ENCODE peak calls at places on chromosome 3, in seven cellular contexts. T is stimulated activated CD4-positive, alpha-beta T cell treated with anti-CD3 and anti-CD28 coated beads, Interleukin-12 subunit alpha, Interleukin-12 subunit beta, amount 100 ng/mL, for 24 hours; Q is AG09319; S is COLO829; F is NCI-H2081; P is SK-N-DZ; G is central memory CD8-positive, alpha-beta T cell. A is an unnamed sample.

GRCh38 chr3:139204756-139205155 is 139.1 kb upstream of the MRPS22 start:
- DNase-seq in Q (no peak), G (no peak), F (no peak), S (no peak), T (no peak), P (no peak), A (no peak)

GRCh38 chr3:183259087-183259486 is 6.0 kb downstream of the B3GNT5 start:
- DNase-seq in S (peak), Q (no peak), F (no peak), P (no peak), T (no peak), G (no peak), A (no peak)

GRCh38 chr3:196969001-196969659 is 497 bp upstream of the PIGZ start:
- DNase-seq in F (peak), Q (no peak), T (peak), P (no peak), G (no peak), S (no peak), A (no peak)

GRCh38 chr3:101950985-101951733 is 101.8 kb downstream of the NFKBIZ start:
- DNase-seq in Q (no peak), G (no peak), T (no peak), S (peak), F (no peak), P (no peak), A (no peak)

GRCh38 chr3:52790337-52790736 is 4.3 kb upstream of the ITIH3 start:
- DNase-seq in F (no peak), Q (no peak), S (no peak), T (no peak), P (no peak), G (no peak), A (no peak)

GRCh38 chr3:49028673-49029562 is at the start of gene IMPDH2:
- DNase-seq in P (peak), Q (peak), G (peak), T (peak), F (peak), S (peak), A (peak)

GRCh38 chr3:56914646-56915045 is 112.9 kb upstream of the ARHGEF3 start:
- DNase-seq in Q (no peak), S (no peak), G (no peak), T (no peak), P (no peak), F (no peak), A (no peak)

GRCh38 chr3:52685285-52685704 is 418 bp downstream of the PBRM1 start:
- DNase-seq in P (peak), F (peak), Q (no peak), G (peak), T (peak), S (peak), A (peak)

GRCh38 chr3:139120336-139120971 is 75.8 kb upstream of the PRR23C start:
- DNase-seq in T (no peak), S (no peak), G (no peak), F (no peak), P (no peak), Q (peak), A (no peak)

GRCh38 chr3:43505351-43505750 is 116.5 kb downstream of the ANO10 start:
- DNase-seq in S (no peak), T (no peak), G (no peak), F (no peak), Q (no peak), P (no peak), A (no peak)

GRCh38 chr3:100525753-100526612 is 33.6 kb downstream of the TMEM45A start:
- DNase-seq in S (peak), G (no peak), P (no peak), Q (no peak), F (peak), T (no peak), A (no peak)

A was measured in NCI-H748 treated with DMSO at 0.1 percent for 48 hours.